ENCODE peak calls at places on chromosome 2, in eight cellular contexts. T, Y, U, J, W, Z, P and M are unnamed samples.

GRCh38 chr2:127453392-127454171 is 35.4 kb downstream of the PROC start:
- DNase-seq in U (peak; percentile 74), Z (no peak), W (no peak), J (peak; percentile 85), P (no peak), Y (no peak), T (no peak), M (no peak)

GRCh38 chr2:196172976-196173375 is 1.6 kb upstream of the STK17B start:
- DNase-seq in P (no peak), U (no peak), J (no peak), Z (no peak), T (no peak), W (no peak), Y (no peak), M (no peak)

GRCh38 chr2:221572821-221573429 is 821 bp upstream of the EPHA4 start:
- DNase-seq in W (no peak), Y (peak; percentile 76), P (peak; percentile 72), J (no peak), T (no peak), Z (peak; percentile 66), U (no peak), M (no peak)

GRCh38 chr2:24076849-24077534 is 866 bp upstream of the SF3B6 start:
- DNase-seq in P (no peak), J (no peak), T (no peak), Y (no peak), U (peak; percentile 12), W (no peak), Z (no peak), M (no peak)

GRCh38 chr2:64655873-64656272 is 2.2 kb upstream of the SERTAD2 start:
- DNase-seq in T (no peak), J (no peak), P (no peak), W (no peak), Y (no peak), Z (no peak), U (no peak), M (no peak)

GRCh38 chr2:44130441-44130840 is 38.2 kb upstream of the PPM1B start:
- DNase-seq in T (no peak), U (peak; percentile 8), Z (no peak), P (no peak), W (no peak), Y (no peak), J (no peak), M (no peak)

GRCh38 chr2:201860541-201861154 is 54.3 kb downstream of the CDK15 start:
- DNase-seq in W (no peak), T (peak; percentile 17), Z (peak; percentile 35), U (peak; percentile 49), P (peak; percentile 39), J (peak; percentile 69), Y (peak; percentile 68), M (no peak)

GRCh38 chr2:92073036-92073814 is 2798.0 kb upstream of the TEKT4 start:
- DNase-seq in Z (peak; percentile 1), J (no peak), T (no peak), P (peak; percentile 4), U (peak; percentile 0), W (peak; percentile 4), Y (peak; percentile 54), M (no peak)

GRCh38 chr2:85826990-85827878 is 61.6 kb downstream of the ST3GAL5 start:
- DNase-seq in P (peak; percentile 84), W (peak; percentile 67), Y (peak; percentile 88), J (peak; percentile 48), T (no peak), U (peak; percentile 81), Z (peak; percentile 79), M (peak; percentile 94)

GRCh38 chr2:86029873-86030272 is 75.8 kb downstream of the POLR1A start:
- DNase-seq in Y (no peak), P (no peak), Z (no peak), W (peak; percentile 9), U (no peak), J (no peak), T (no peak), M (no peak)

GRCh38 chr2:176239016-176239415 is 30.2 kb upstream of the MTX2 start:
- DNase-seq in T (no peak), U (no peak), Y (no peak), P (no peak), Z (no peak), J (no peak), W (no peak), M (no peak)

GRCh38 chr2:2577366-2577765 is 246.3 kb upstream of the MYT1L start:
- DNase-seq in Y (no peak), Z (no peak), T (no peak), P (no peak), J (no peak), U (no peak), W (no peak), M (no peak)

GRCh38 chr2:226792155-226792871 is 7.3 kb downstream of the IRS1 start:
- DNase-seq in W (no peak), P (no peak), Z (no peak), J (no peak), U (no peak), Y (no peak), T (no peak), M (no peak)

GRCh38 chr2:175074478-175074877 is 69.3 kb upstream of the CHN1 start:
- DNase-seq in T (no peak), U (no peak), Z (no peak), Y (no peak), W (no peak), J (no peak), P (no peak), M (no peak)
- H3K36me3 ChIP-seq in T (no peaks in the 10 kb centered on the region), U (peaks cover 68% of the 10 kb centered on the region), Z (no peaks in the 10 kb centered on the region), Y (peaks cover 5% of the 10 kb centered on the region), W (peaks cover 53% of the 10 kb centered on the region), J (peaks cover 55% of the 10 kb centered on the region), P (no peaks in the 10 kb centered on the region), M (peaks cover 59% of the 10 kb centered on the region)

DNA sequence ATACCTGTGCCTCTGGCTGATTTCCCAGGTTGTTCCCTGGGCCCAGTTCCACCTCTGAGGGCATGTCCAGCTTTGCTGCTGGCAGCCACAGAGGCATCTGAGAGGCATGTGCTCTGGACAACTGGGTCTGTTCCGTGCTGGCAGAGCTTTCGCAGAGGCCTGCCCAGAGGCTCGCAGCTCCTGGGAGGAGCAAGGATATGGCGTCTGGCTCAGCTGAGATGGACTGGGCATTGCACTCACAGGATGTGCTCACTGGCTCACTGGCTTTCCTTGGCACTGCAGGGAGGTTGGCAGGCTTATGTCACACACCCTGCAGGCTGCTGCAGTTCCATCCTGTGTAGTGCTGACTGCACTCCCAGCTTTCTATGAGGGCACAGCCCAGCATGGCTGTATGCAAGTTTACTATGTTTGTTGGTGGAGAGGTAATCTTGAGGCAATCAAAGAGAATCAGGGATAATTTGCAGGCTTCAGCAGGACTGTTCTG is 172.3 kb downstream of the PRKCE start:
- DNase-seq in T (no peak), W (no peak), Z (peak; percentile 47), J (no peak), Y (peak; percentile 97), P (no peak), U (no peak), M (peak; percentile 84)
- H3K27ac ChIP-seq in T (no peak overlapping the region), W (peak overlapping the region; percentile 2), Z (peak overlapping the region; percentile 76), J (no peak overlapping the region), Y (peak overlapping the region; percentile 75), P (no peak overlapping the region), U (no peak overlapping the region), M (peak overlapping the region; percentile 77)

GRCh38 chr2:38959464-38959863 is 69.8 kb downstream of the ARHGEF33 start:
- DNase-seq in U (no peak), P (peak; percentile 33), Z (no peak), J (no peak), W (no peak), T (no peak), Y (no peak), M (no peak)

GRCh38 chr2:38960609-38961320 is 71.1 kb downstream of the ARHGEF33 start:
- DNase-seq in U (no peak), P (no peak), Z (no peak), T (peak; percentile 15), Y (peak; percentile 65), W (no peak), J (no peak), M (no peak)

GRCh38 chr2:38966006-38966405 is 76.3 kb downstream of the ARHGEF33 start:
- DNase-seq in W (no peak), Z (no peak), J (no peak), U (no peak), T (no peak), P (no peak), Y (no peak), M (no peak)

GRCh38 chr2:38957972-38958371 is 68.3 kb downstream of the ARHGEF33 start:
- DNase-seq in Y (no peak), T (no peak), W (no peak), J (no peak), P (no peak), Z (no peak), U (no peak), M (no peak)

DNA sequence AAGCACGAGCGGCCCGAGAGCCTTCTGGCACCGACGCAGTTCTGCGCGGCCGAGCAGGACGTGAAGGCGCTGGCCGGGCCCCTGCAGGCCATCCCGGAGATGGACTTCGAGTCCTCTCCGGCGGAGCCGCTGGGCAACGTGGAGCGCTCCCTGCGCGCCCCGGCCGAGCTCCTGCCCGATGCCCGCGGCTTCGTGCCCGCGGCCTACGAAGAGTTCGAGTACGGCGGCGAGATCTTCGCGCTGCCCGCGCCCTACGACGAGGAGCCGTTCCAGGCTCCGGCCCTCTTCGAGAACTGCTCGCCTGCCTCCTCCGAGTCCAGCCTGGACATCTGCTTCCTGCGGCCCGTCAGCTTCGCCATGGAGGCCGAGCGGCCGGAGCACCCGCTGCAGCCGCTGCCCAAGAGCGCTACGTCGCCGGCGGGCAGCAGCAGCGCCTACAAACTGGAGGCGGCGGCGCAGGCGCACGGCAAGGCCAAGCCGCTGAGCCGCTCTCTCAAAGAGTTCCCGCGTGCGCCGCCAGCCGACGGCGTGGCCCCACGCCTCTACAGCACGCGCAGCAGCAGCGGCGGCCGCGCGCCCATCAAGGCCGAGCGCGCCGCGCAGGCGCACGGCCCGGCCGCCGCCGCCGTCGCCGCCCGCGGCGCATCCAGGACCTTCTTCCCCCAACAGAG is 70.4 kb downstream of the ARHGEF33 start:
- DNase-seq in P (peak; percentile 87), Z (peak; percentile 67), T (peak; percentile 68), U (no peak), Y (peak; percentile 87), J (no peak), W (peak; percentile 53), M (peak; percentile 95)
- TF ChIP-seq EP300 in P (no peak), Z (no peak), T (no peak), U (no peak), Y (no peak), J (no peak), W (no peak), M (no peak)

DNA sequence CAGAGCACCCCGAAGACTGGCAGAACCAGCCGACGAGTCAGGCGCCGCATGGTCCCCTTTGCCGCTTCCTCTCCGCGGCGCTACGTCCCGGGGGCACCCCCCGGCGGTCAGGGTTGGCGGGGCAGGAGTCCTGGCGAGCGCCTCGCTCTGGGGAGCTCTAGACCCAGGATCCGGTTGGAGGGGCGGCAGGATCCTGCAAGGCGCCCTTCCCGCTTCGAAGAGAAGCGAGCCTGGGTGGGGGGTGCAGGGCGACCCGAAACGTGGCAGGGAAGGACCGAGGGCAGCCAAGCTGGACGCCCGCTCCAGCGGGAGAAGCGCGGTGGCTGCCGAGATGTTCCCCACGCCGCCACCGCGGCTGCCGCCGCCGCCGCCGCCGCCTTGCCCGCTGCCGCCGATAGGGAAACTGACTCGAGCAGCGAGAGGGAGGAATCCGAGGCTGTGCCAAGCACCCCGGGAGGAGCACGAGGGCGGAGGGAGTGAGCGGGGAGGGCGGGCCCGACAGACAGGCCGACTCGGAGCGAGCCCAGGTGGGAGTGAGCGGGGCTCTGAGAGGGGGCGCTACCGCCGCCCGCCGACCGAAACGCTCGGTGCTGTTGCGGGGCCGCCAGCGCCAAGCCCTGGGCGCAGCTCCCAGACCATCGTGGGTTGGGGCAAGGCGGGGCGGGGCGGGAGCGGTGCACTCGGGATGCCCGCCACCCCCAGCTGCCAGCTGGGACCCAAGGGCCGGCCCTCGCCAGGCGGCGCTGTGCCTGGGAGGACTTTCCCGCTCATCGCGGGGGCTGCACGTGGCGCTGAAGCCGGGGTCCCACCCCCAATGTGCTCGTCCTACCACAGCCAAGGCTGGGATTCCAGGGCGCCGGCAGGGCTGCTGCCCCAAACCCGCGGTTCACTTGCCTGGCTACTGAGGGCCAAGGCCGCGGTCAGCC is at the start of gene GALNT14:
- DNase-seq in J (no peak), T (peak; percentile 33), U (no peak), Y (peak; percentile 70), Z (peak; percentile 32), P (peak; percentile 32), W (no peak), M (peak; percentile 90)
- H3K36me3 ChIP-seq in J (no peaks in the 10 kb centered on the region), T (no peaks in the 10 kb centered on the region), U (no peaks in the 10 kb centered on the region), Y (no peaks in the 10 kb centered on the region), Z (no peaks in the 10 kb centered on the region), P (no peaks in the 10 kb centered on the region), W (no peaks in the 10 kb centered on the region), M (no peaks in the 10 kb centered on the region)